ENCODE peak calls at places on chromosome 15, in nine cellular contexts. P is dorsolateral prefrontal cortex; E is stomach; X is gastrocnemius medialis; K is brain microvascular endothelial cell; Q is CD4-positive, alpha-beta T cell; T is neural progenitor cell; W is breast epithelium; R is heart right ventricle. B is an unnamed sample.
A peak's percentile ranks its signal among the peaks of the same experiment; 100 is the strongest.

GRCh38 chr15:72182673-72183072 is 14.9 kb downstream of the GRAMD2A start:
- DNase-seq in E (no peak), W (peak; percentile 82), X (no peak), R (no peak), Q (no peak), P (no peak), K (no peak), T (no peak), B (no peak)

GRCh38 chr15:40252438-40253178 is 13.7 kb downstream of the PAK6 start:
- DNase-seq in R (no peak), T (peak; percentile 53), Q (no peak), X (no peak), W (no peak), P (no peak), E (peak; percentile 70), K (no peak), B (no peak)

GRCh38 chr15:56871867-56872266 is 46.6 kb upstream of the TCF12 start:
- DNase-seq in X (no peak), T (no peak), Q (no peak), P (no peak), E (no peak), K (no peak), R (no peak), W (no peak), B (no peak)

GRCh38 chr15:93801206-93801605 is 430.2 kb upstream of the MCTP2 start:
- DNase-seq in W (no peak), P (no peak), Q (no peak), X (no peak), K (no peak), T (no peak), E (no peak), R (no peak), B (no peak)

GRCh38 chr15:51086409-51086808 is 8.3 kb downstream of the TNFAIP8L3 start:
- DNase-seq in Q (no peak), W (no peak), K (no peak), T (no peak), R (no peak), E (no peak), X (no peak), P (no peak), B (no peak)

GRCh38 chr15:92159906-92160841 is 233.5 kb upstream of the ST8SIA2 start:
- DNase-seq in K (no peak), Q (no peak), R (no peak), T (peak; percentile 16), W (no peak), X (no peak), E (no peak), P (no peak), B (no peak)

GRCh38 chr15:80736571-80736970 is 41.5 kb downstream of the ABHD17C start:
- DNase-seq in W (no peak), E (no peak), P (no peak), R (no peak), K (no peak), Q (no peak), X (no peak), T (no peak), B (no peak)

GRCh38 chr15:41967506-41968206 is 4.7 kb downstream of the EHD4 start:
- DNase-seq in X (peak; percentile 36), E (peak; percentile 27), K (peak; percentile 23), T (peak; percentile 54), P (no peak), W (peak; percentile 64), Q (no peak), R (peak; percentile 52), B (peak; percentile 93)

GRCh38 chr15:60589253-60589652 is 110.3 kb upstream of the ICE2 start:
- DNase-seq in X (no peak), T (no peak), P (no peak), K (no peak), R (no peak), W (no peak), E (no peak), Q (no peak), B (no peak)

GRCh38 chr15:60584355-60585023 is 105.5 kb upstream of the ICE2 start:
- DNase-seq in X (no peak), W (no peak), P (no peak), K (no peak), Q (no peak), E (no peak), R (no peak), T (no peak), B (no peak)

GRCh38 chr15:60583946-60584345 is 105.0 kb upstream of the ICE2 start:
- DNase-seq in P (no peak), Q (no peak), T (no peak), E (no peak), W (no peak), X (no peak), R (no peak), K (no peak), B (no peak)

GRCh38 chr15:60583194-60583593 is 104.3 kb upstream of the ICE2 start:
- DNase-seq in Q (no peak), X (no peak), P (no peak), W (no peak), R (no peak), K (no peak), E (no peak), T (no peak), B (no peak)

DNA sequence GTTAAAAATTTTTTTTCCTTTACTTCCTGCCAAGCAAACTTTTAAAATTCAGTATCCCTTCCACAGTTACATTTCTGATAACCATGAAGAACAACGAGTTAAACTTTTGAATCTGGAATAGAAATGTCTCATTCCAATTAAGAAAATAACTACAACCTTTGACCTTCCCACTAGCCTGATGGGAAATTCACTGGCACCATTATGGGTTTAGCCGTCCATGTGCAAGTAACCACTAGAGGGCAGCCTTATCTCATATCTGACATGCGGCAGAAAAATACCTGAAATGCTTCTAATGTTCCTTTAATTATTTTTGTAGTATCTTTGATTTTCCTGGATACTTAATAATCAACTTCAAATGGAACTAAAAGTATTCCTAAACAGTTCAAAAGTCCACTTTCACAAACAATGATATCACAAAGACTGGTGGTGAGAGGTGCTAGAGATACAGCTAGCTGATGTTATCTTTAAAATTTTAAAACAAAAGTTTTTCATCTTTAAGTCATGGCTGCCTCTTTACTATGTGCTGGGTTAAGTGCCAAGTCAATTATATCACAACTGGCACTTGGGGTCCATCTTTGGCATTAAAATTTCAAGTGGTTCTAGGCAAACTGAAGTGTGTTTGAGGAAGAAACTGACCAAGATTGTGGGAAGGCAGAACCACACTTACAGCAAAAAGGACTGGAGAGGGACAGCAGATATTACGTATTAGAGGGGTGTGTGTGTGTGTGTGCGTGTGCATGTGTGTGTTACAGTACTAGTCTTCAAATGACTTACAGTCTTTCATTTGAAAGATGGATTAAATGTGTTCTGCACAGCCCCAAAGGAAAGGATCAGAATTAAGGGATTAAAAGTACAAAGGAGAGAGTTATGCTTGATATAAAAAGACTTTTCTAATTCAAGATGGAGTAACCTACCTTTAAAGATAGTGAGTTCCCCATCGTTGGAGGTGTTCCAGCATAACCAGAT is 107.1 kb upstream of the ICE2 start:
- DNase-seq in T (peak; percentile 85), P (no peak), X (peak; percentile 38), Q (no peak), K (peak; percentile 63), R (peak; percentile 71), E (peak; percentile 61), W (peak; percentile 35), B (no peak)
- TF ChIP-seq CTCF in T (peak; percentile 100), P (peak; percentile 94), X (peak; percentile 91), Q (peak; percentile 95), K (peak; percentile 82), R (peak; percentile 74), E (peak; percentile 90), W (peak; percentile 94), B (peak; percentile 82)

GRCh38 chr15:96403932-96404331 is 73.4 kb downstream of the NR2F2 start:
- DNase-seq in T (no peak), E (no peak), P (no peak), X (no peak), R (no peak), Q (no peak), K (no peak), W (no peak), B (no peak)

GRCh38 chr15:96406701-96407100 is 76.2 kb downstream of the NR2F2 start:
- DNase-seq in P (no peak), W (no peak), R (no peak), E (no peak), K (no peak), Q (no peak), X (no peak), T (peak; percentile 61), B (no peak)

GRCh38 chr15:96402403-96402802 is 71.9 kb downstream of the NR2F2 start:
- DNase-seq in T (no peak), P (no peak), R (no peak), W (no peak), X (no peak), Q (no peak), K (no peak), E (no peak), B (no peak)

GRCh38 chr15:96403071-96403470 is 72.6 kb downstream of the NR2F2 start:
- DNase-seq in X (no peak), R (no peak), W (no peak), P (no peak), K (no peak), T (no peak), Q (no peak), E (no peak), B (peak; percentile 33)

DNA sequence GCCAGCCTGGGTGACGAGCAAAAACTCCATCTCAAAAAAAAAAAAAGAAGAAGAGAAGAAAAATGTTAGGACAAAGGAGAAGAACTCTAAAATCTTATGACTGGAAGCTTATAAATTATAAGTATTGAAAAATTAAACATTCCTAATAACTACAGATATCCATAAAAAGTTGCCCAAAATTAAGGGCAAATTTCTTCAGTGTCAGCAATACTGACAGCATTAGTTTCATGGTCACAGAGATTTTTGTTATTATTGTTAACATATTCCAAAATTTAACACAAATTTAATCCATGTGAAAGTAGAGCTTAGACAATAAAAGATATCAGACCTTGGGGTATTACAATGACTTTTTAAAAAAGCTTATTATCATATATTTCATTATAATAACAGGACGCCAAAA is 74.1 kb downstream of the NR2F2 start:
- DNase-seq in X (no peak), Q (no peak), E (no peak), T (no peak), K (no peak), R (no peak), P (no peak), W (no peak), B (no peak)
- H3K27me3 ChIP-seq in X (peaks cover 36% of the 10 kb centered on the region), Q (peaks cover 30% of the 10 kb centered on the region), E (peaks cover 20% of the 10 kb centered on the region), T (peaks cover 100% of the 10 kb centered on the region), K (peaks cover 14% of the 10 kb centered on the region), R (peaks cover 74% of the 10 kb centered on the region), P (peaks cover 11% of the 10 kb centered on the region), W (peaks cover 31% of the 10 kb centered on the region), B (peaks cover 4% of the 10 kb centered on the region)

GRCh38 chr15:68512578-68512977 is 66.2 kb upstream of the CORO2B start:
- DNase-seq in X (no peak), K (no peak), R (no peak), E (no peak), Q (no peak), T (no peak), P (no peak), W (no peak), B (no peak)

GRCh38 chr15:68518046-68518445 is 60.7 kb upstream of the CORO2B start:
- DNase-seq in T (no peak), X (no peak), E (no peak), K (no peak), Q (no peak), R (no peak), W (no peak), P (peak; percentile 54), B (no peak)

GRCh38 chr15:68518785-68519430 is 59.9 kb upstream of the CORO2B start:
- DNase-seq in P (no peak), R (no peak), X (no peak), W (no peak), T (no peak), Q (no peak), E (no peak), K (no peak), B (no peak)

GRCh38 chr15:68515371-68516095 is 63.3 kb upstream of the CORO2B start:
- DNase-seq in X (no peak), K (no peak), Q (no peak), T (no peak), E (no peak), P (no peak), W (no peak), R (no peak), B (no peak)

DNA sequence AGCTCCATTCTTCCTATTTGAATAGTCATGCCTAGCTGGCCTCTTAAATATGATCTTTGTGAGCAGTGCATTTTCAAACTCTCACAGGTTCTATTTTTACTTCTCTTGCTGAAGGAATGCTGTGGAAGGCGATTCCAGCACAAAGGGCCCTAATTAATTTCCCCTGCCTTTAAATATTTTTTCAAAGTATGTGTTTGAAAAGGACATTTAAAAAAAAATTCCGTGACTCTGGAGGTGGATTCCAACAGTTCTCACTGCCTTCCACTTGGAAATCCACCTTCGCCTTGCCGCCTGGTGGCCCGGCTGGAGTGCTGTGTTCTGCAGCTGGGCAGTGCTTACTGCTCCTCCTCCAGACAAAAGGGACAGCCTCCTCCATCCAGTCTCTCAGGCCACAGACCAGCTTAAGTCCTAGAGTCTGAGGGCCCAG is 61.5 kb upstream of the CORO2B start:
- DNase-seq in K (no peak), T (peak; percentile 66), R (no peak), E (no peak), Q (no peak), W (no peak), X (no peak), P (no peak), B (no peak)
- TF ChIP-seq CTCF in K (peak; percentile 66), T (peak; percentile 29), R (peak; percentile 21), E (no peak), Q (no peak), W (peak; percentile 17), X (no peak), P (peak; percentile 6), B (no peak)

DNA sequence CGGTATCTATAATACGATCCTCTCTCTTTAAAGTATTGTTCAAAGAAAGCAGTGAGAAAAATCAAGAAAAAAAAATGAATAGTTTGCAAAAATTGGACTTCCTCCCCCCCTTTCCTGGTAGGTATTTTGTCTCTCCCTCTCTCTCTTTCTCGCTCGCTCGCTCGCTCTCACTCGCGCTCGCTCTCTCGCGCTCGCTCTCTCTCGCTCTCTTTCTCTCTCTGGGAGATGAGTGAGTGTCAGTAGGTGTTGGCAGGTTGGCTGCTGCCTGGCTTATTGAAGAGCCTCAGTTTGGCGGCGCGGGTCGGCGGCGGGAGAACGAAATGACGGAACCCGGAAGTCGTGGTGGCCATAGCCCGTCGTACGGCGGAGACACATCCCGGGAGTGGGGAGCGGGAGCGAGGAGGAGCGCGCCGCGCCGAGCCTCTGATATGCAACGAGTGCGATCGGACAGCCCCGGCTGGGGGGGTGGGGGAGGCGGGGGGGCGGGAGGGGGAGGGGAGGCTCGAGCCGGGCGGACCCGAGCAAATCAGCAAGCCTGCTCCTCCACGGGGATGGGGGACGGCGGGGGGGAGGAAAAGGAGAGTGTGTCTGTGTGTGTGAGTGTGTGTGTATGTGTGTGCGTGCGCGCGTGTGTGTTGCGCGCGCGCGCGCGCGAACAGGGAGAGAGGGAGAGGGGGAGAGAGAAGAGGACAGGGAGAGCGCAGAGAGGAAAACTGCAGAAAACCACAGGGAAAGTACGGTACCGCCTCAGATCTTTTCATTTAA is at the start of gene MEIS2:
- DNase-seq in T (peak; percentile 94), R (peak; percentile 93), X (peak; percentile 67), E (peak; percentile 87), Q (no peak), K (peak; percentile 79), P (peak; percentile 88), W (peak; percentile 85), B (peak; percentile 69)
- H3K27me3 ChIP-seq in T (peaks cover 75% of the 10 kb centered on the region), R (peaks cover 40% of the 10 kb centered on the region), X (peaks cover 98% of the 10 kb centered on the region), E (peaks cover 66% of the 10 kb centered on the region), Q (peaks cover 86% of the 10 kb centered on the region), K (peaks cover 25% of the 10 kb centered on the region), P (no peaks in the 10 kb centered on the region), W (peaks cover 6% of the 10 kb centered on the region), B (peaks cover 50% of the 10 kb centered on the region)

B was measured in HL-60.